ENCODE peak calls at places on chromosomes 4 and X, in nine cellular contexts. I is effector memory CD4-positive, alpha-beta T cell; Y is GM23248; J is CD4-positive, alpha-beta memory T cell; V is RWPE2; W is psoas muscle; D is CD8-positive, alpha-beta T cell; L is breast epithelium; O is upper lobe of right lung. R is an unnamed sample.

GRCh38 chr4:1989533-1990347 is 19.0 kb downstream of the NELFA start:
- DNase-seq in O (peak; percentile 60), V (no peak), Y (no peak), J (no peak), L (peak; percentile 13), W (no peak), I (no peak), D (no peak), R (no peak)

GRCh38 chr4:108117473-108118182 is 51.1 kb downstream of the LEF1 start:
- DNase-seq in W (no peak), J (no peak), L (no peak), Y (no peak), O (no peak), I (no peak), V (no peak), D (no peak), R (no peak)

GRCh38 chrX:131827935-131828334 is 195.2 kb upstream of the STK26 start:
- DNase-seq in I (no peak), Y (peak; percentile 19), O (no peak), L (no peak), D (peak; percentile 29), W (no peak), J (peak; percentile 58), V (no peak), R (no peak)

GRCh38 chr4:91113130-91113706 is 986.0 kb downstream of the CCSER1 start:
- DNase-seq in V (no peak), W (no peak), D (no peak), Y (peak; percentile 20), O (no peak), J (no peak), L (no peak), I (no peak), R (no peak)

GRCh38 chr4:104860227-104861123 is 286.2 kb upstream of the TET2 start:
- DNase-seq in D (no peak), W (no peak), I (peak; percentile 13), V (no peak), L (peak; percentile 30), Y (peak; percentile 59), O (no peak), J (peak; percentile 50), R (peak; percentile 66)

GRCh38 chr4:121927948-121928347 is 23.9 kb downstream of the TRPC3 start:
- DNase-seq in Y (no peak), I (no peak), J (no peak), D (no peak), O (no peak), L (no peak), V (no peak), W (no peak), R (no peak)

GRCh38 chr4:151627491-151627890 is 133.3 kb downstream of the GATB start:
- DNase-seq in L (no peak), I (no peak), J (no peak), W (no peak), D (no peak), O (no peak), V (no peak), Y (peak; percentile 60), R (no peak)

GRCh38 chrX:9885150-9885549 is 82.0 kb upstream of the CLDN34 start:
- DNase-seq in O (peak; percentile 80), D (no peak), V (no peak), I (peak; percentile 11), W (peak; percentile 34), J (peak; percentile 20), L (no peak), Y (peak; percentile 72), R (peak; percentile 56)

GRCh38 chr4:123984881-123985280 is 588.3 kb downstream of the SPRY1 start:
- DNase-seq in J (no peak), L (no peak), D (no peak), W (peak; percentile 16), Y (no peak), V (no peak), O (no peak), I (no peak), R (no peak)

GRCh38 chrX:22025751-22026150 is 6.4 kb upstream of the PHEX start:
- DNase-seq in L (no peak), J (no peak), D (no peak), Y (no peak), O (no peak), W (no peak), V (no peak), I (no peak), R (peak; percentile 35)

GRCh38 chrX:40105791-40106676 is 8.3 kb upstream of the BCOR start:
- DNase-seq in W (peak; percentile 80), V (no peak), L (no peak), D (peak; percentile 77), I (peak; percentile 61), O (peak; percentile 88), Y (peak; percentile 84), J (peak; percentile 70), R (peak; percentile 64)

GRCh38 chr4:9999956-10000551 is 21.2 kb downstream of the SLC2A9 start:
- DNase-seq in J (no peak), I (no peak), D (no peak), Y (no peak), V (no peak), L (no peak), O (no peak), W (no peak), R (no peak)

GRCh38 chr4:98614081-98614480 is 44.3 kb downstream of the TSPAN5 start:
- DNase-seq in O (no peak), I (no peak), J (no peak), Y (peak; percentile 61), W (no peak), D (no peak), V (no peak), L (no peak), R (no peak)

GRCh38 chr4:125433453-125433852 is 118.7 kb downstream of the FAT4 start:
- DNase-seq in O (no peak), I (no peak), D (no peak), L (no peak), W (no peak), Y (peak; percentile 59), V (no peak), J (no peak), R (no peak)

GRCh38 chr4:185902654-185903053 is 90.7 kb upstream of the SORBS2 start:
- DNase-seq in W (no peak), I (no peak), O (no peak), J (no peak), Y (peak; percentile 5), V (no peak), D (no peak), L (no peak), R (no peak)

GRCh38 chr4:112775801-112776200 is 138.9 kb downstream of the LARP7 start:
- DNase-seq in V (no peak), W (no peak), J (no peak), L (no peak), O (no peak), Y (no peak), D (no peak), I (no peak), R (no peak)
- H3K4me1 ChIP-seq in V (no peaks in the 10 kb centered on the region), W (no peaks in the 10 kb centered on the region), J (no peaks in the 10 kb centered on the region), L (no peaks in the 10 kb centered on the region), O (no peaks in the 10 kb centered on the region), Y (no peaks in the 10 kb centered on the region), D (no peaks in the 10 kb centered on the region), I (no peaks in the 10 kb centered on the region), R (peaks cover 6% of the 10 kb centered on the region)

GRCh38 chr4:82861529-82861928 is 29.4 kb downstream of the SEC31A start:
- DNase-seq in V (no peak), I (no peak), L (no peak), O (no peak), D (no peak), Y (no peak), W (no peak), J (no peak), R (no peak)

GRCh38 chr4:82864336-82865001 is 26.5 kb downstream of the SEC31A start:
- DNase-seq in O (no peak), V (no peak), Y (peak; percentile 39), L (no peak), J (no peak), W (no peak), I (no peak), D (no peak), R (no peak)

GRCh38 chr4:82866706-82867385 is 24.1 kb downstream of the SEC31A start:
- DNase-seq in O (no peak), D (no peak), V (no peak), J (no peak), L (no peak), I (no peak), Y (peak; percentile 24), W (no peak), R (no peak)

GRCh38 chr4:82868572-82868971 is 22.4 kb downstream of the SEC31A start:
- DNase-seq in O (no peak), W (no peak), L (no peak), I (no peak), D (no peak), J (no peak), Y (no peak), V (no peak), R (no peak)

DNA sequence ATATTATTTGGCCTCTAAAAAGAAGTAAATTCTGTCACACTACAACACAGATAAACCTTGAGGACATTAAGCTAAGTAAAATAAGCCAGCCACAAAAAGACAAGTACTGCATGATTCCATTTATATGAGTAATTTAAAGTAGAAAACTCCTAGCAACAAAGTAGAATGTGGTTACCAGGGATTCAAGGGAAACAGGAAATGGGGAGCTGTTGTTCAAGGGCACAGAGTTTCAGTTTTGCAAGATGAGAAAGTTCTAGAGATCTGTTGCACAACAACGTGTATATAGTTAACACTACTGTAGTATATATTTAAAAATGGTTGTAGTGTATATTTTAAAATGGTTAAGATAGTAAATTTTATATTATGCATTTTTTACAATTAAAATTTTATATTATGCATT is 25.4 kb downstream of the SEC31A start:
- DNase-seq in L (no peak), O (no peak), Y (peak; percentile 96), D (no peak), W (no peak), I (no peak), V (no peak), J (peak; percentile 48), R (no peak)
- H3K36me3 ChIP-seq in L (peaks cover 19% of the 10 kb centered on the region), O (peaks cover 98% of the 10 kb centered on the region), Y (peaks cover 85% of the 10 kb centered on the region), D (peaks cover 46% of the 10 kb centered on the region), W (peaks cover 11% of the 10 kb centered on the region), I (peaks cover 26% of the 10 kb centered on the region), V (peaks cover 94% of the 10 kb centered on the region), J (peaks cover 51% of the 10 kb centered on the region), R (no peaks in the 10 kb centered on the region)

GRCh38 chr4:112125416-112125815 is 19.8 kb upstream of the FAM241A start:
- DNase-seq in Y (no peak), V (no peak), J (no peak), D (no peak), W (no peak), L (no peak), I (no peak), O (no peak), R (no peak)
- H3K4me1 ChIP-seq in Y (peaks cover 19% of the 10 kb centered on the region), V (peaks cover 6% of the 10 kb centered on the region), J (no peaks in the 10 kb centered on the region), D (no peaks in the 10 kb centered on the region), W (peaks cover 11% of the 10 kb centered on the region), L (no peaks in the 10 kb centered on the region), I (no peaks in the 10 kb centered on the region), O (no peaks in the 10 kb centered on the region), R (no peaks in the 10 kb centered on the region)

DNA sequence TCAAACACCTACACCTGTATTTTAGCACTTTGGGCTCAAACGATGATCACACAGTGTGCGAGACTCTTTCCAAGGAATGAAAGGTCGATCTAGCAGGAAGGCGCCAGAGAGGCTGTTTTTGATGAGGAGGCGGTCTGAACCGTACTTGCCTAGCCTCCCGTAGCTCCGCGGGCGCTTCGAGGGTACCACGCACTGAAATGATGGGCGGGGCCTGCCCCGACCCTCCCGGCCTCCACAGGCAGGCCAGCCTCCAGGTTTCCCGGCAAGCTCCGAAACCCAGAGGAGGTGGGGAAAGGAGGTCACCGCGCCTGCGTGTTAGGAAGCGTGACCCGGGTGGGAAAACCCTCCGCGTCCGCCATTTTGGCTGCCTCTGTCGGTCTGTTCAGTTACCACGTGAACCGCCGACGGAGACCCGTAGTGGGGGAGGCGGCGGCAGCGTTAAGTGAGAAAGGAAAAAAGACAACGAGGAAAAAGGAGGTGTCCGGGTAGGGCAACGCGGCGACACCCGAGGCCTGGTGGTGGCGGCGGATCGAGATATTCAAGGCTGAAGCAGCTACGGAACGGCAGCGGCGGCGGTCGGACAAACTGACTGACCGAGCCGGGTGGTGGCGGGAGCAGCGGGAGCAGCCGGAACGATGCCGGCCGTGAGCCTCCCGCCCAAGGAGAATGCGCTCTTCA is at the start of gene NAA15:
- DNase-seq in I (peak; percentile 97), O (peak; percentile 99), V (peak; percentile 97), J (peak; percentile 99), D (peak; percentile 98), W (peak; percentile 98), L (peak; percentile 96), Y (peak; percentile 99), R (peak; percentile 98)
- H3K36me3 ChIP-seq in I (no peaks in the 10 kb centered on the region), O (no peaks in the 10 kb centered on the region), V (peaks cover 35% of the 10 kb centered on the region), J (peaks cover 4% of the 10 kb centered on the region), D (no peaks in the 10 kb centered on the region), W (no peaks in the 10 kb centered on the region), L (no peaks in the 10 kb centered on the region), Y (peaks cover 11% of the 10 kb centered on the region), R (no peaks in the 10 kb centered on the region)